ENCODE peak calls at places on chromosome 12, in eight cellular contexts. D is ELR, A is heart left ventricle, U is pancreas, Q is T-helper 1 cell, R is germinal center, B is activated B cell treated with CpG ODN at 0.5 μM for 24 hours, G is iris pigment epithelial cell. M is an unnamed sample.

GRCh38 chr12:65839027-65839426 is 14.7 kb downstream of the HMGA2 start:
- DNase-seq in D (no peak), A (no peak), U (no peak), Q (no peak), R (no peak), B (no peak), G (no peak), M (no peak)

GRCh38 chr12:64124511-64125197 is 97.4 kb downstream of the KICS2 start:
- DNase-seq in D (no peak), A (no peak), U (no peak), Q (no peak), R (no peak), B (no peak), G (peak), M (no peak)

GRCh38 chr12:113996026-113996425 is 29.9 kb upstream of the RBM19 start:
- DNase-seq in D (no peak), A (no peak), U (no peak), Q (no peak), R (no peak), B (no peak), G (no peak), M (no peak)

GRCh38 chr12:87529386-87529785 is 499.8 kb downstream of the C12orf50 start:
- DNase-seq in D (no peak), A (no peak), U (no peak), Q (no peak), R (no peak), B (no peak), G (no peak), M (no peak)

GRCh38 chr12:91098942-91099341 is 12.4 kb downstream of the LUM start:
- DNase-seq in D (peak), A (no peak), U (no peak), Q (no peak), R (no peak), B (no peak), G (peak), M (no peak)

GRCh38 chr12:108313609-108314331 is 25.3 kb downstream of the CMKLR1 start:
- DNase-seq in D (no peak), A (peak), U (no peak), Q (no peak), R (no peak), B (no peak), G (no peak), M (no peak)

GRCh38 chr12:121611306-121611705 is 15.0 kb upstream of the ORAI1 start:
- DNase-seq in D (no peak), A (no peak), U (peak), Q (no peak), R (peak), B (no peak), G (no peak), M (no peak)

GRCh38 chr12:3421191-3421590 is 69.8 kb upstream of the PRMT8 start:
- DNase-seq in D (no peak), A (no peak), U (no peak), Q (no peak), R (no peak), B (no peak), G (no peak), M (no peak)

GRCh38 chr12:5377997-5378596 is 53.8 kb upstream of the NTF3 start:
- DNase-seq in D (no peak), A (no peak), U (no peak), Q (no peak), R (no peak), B (no peak), G (no peak), M (no peak)

GRCh38 chr12:68746572-68747180 is 700 bp downstream of the SLC35E3 start:
- DNase-seq in D (peak), A (peak), U (peak), Q (peak), R (peak), B (no peak), G (peak), M (no peak)

GRCh38 chr12:106245767-106246166 is 2.1 kb downstream of the CKAP4 start:
- DNase-seq in D (peak), A (peak), U (peak), Q (no peak), R (no peak), B (no peak), G (peak), M (no peak)

GRCh38 chr12:105294164-105294563 is 36.3 kb upstream of the C12orf75 start:
- DNase-seq in D (no peak), A (no peak), U (no peak), Q (no peak), R (no peak), B (no peak), G (no peak), M (no peak)

GRCh38 chr12:13028825-13029570 is 15.2 kb upstream of the FAM234B start:
- DNase-seq in D (no peak), A (no peak), U (no peak), Q (no peak), R (no peak), B (no peak), G (no peak), M (no peak)

GRCh38 chr12:53944209-53944608 is 5.6 kb downstream of the HOXC13 start:
- DNase-seq in D (no peak), A (no peak), U (no peak), Q (no peak), R (no peak), B (no peak), G (no peak), M (no peak)

GRCh38 chr12:46450279-46450748 is 77.7 kb upstream of the SLC38A2 start:
- DNase-seq in D (no peak), A (peak), U (peak), Q (no peak), R (no peak), B (no peak), G (no peak), M (no peak)

M was measured in glomerular endothelial cell.